ENCODE peak calls at places on chromosomes 12 and 14, in seven cellular contexts. O is suprapubic skin; V is ELR; Q is NCI-H524; P is activated CD4-positive, alpha-beta T cell treated with anti-CD3 and anti-CD28 coated beads, Interleukin-2, amount 10 ng/mL, durations not matched to agents 7 days and 5 days; X is activated T-cell treated with anti-CD3 and anti-CD28 coated beads for 24 hours; W is HFF-Myc. T is an unnamed sample.

GRCh38 chr12:18482601-18483120 is 221.3 kb downstream of the PIK3C2G start:
- DNase-seq in O (no peak), V (peak), Q (no peak), P (no peak), X (no peak), W (no peak), T (no peak)

GRCh38 chr12:48423200-48423599 is 49.2 kb upstream of the ANP32D start:
- DNase-seq in O (no peak), V (no peak), Q (no peak), P (no peak), X (no peak), W (no peak), T (no peak)

GRCh38 chr14:94681300-94682060 is 69.3 kb downstream of the SERPINA3 start:
- DNase-seq in O (peak), V (peak), Q (peak), P (peak), X (no peak), W (no peak), T (peak)

GRCh38 chr12:2750185-2750584 is 44.6 kb upstream of the FKBP4 start:
- DNase-seq in O (no peak), V (no peak), Q (no peak), P (no peak), X (no peak), W (no peak), T (no peak)

GRCh38 chr12:40989785-40990184 is 198.3 kb upstream of the PDZRN4 start:
- DNase-seq in O (no peak), V (no peak), Q (no peak), P (no peak), X (no peak), W (no peak), T (no peak)

GRCh38 chr12:96241484-96242256 is 47.5 kb downstream of the ELK3 start:
- DNase-seq in O (peak), V (no peak), Q (no peak), P (peak), X (peak), W (no peak), T (no peak)

GRCh38 chr12:49296034-49296835 is 1.3 kb downstream of the PRPH start:
- DNase-seq in O (peak), V (peak), Q (no peak), P (peak), X (peak), W (no peak), T (no peak)

GRCh38 chr12:93847517-93848452 is 170.6 kb downstream of the CRADD start:
- DNase-seq in O (no peak), V (peak), Q (no peak), P (peak), X (no peak), W (no peak), T (no peak)

GRCh38 chr12:124743479-124744272 is 120.0 kb downstream of the SCARB1 start:
- DNase-seq in O (no peak), V (no peak), Q (no peak), P (no peak), X (no peak), W (no peak), T (no peak)

GRCh38 chr12:51971679-51972423 is 20.4 kb downstream of the ACVR1B start:
- DNase-seq in O (no peak), V (no peak), Q (no peak), P (no peak), X (no peak), W (no peak), T (no peak)

GRCh38 chr12:111748195-111748803 is 18.4 kb upstream of the ALDH2 start:
- DNase-seq in O (no peak), V (no peak), Q (no peak), P (no peak), X (no peak), W (no peak), T (no peak)

GRCh38 chr12:97595936-97596335 is 133.3 kb downstream of the RMST start:
- DNase-seq in O (no peak), V (no peak), Q (no peak), P (no peak), X (no peak), W (no peak), T (no peak)

GRCh38 chr12:105481906-105482305 is 151.4 kb downstream of the C12orf75 start:
- DNase-seq in O (no peak), V (no peak), Q (no peak), P (no peak), X (no peak), W (no peak), T (no peak)

GRCh38 chr12:10031771-10032175 is 1.3 kb downstream of the CLEC9A start:
- DNase-seq in O (no peak), V (peak), Q (no peak), P (no peak), X (no peak), W (peak), T (peak)

GRCh38 chr12:95593266-95593871 is 42.1 kb upstream of the USP44 start:
- DNase-seq in O (no peak), V (no peak), Q (no peak), P (no peak), X (no peak), W (no peak), T (no peak)

GRCh38 chr12:37545759-37546158 is 770.8 kb upstream of the ALG10B start:
- DNase-seq in O (no peak), V (no peak), Q (no peak), P (no peak), X (no peak), W (no peak), T (no peak)

GRCh38 chr12:99334737-99335136 is 312.8 kb upstream of the GARIN6 start:
- DNase-seq in O (no peak), V (no peak), Q (no peak), P (no peak), X (no peak), W (no peak), T (no peak)

GRCh38 chr12:27333311-27334009 is 824 bp downstream of the BMAL2 start:
- DNase-seq in O (no peak), V (peak), Q (no peak), P (peak), X (peak), W (no peak), T (no peak)

GRCh38 chr12:118980407-118981014 is 830 bp upstream of the SRRM4 start:
- DNase-seq in O (no peak), V (no peak), Q (peak), P (no peak), X (no peak), W (no peak), T (no peak)

GRCh38 chr14:99621948-99622347 is 17.9 kb upstream of the CCDC85C start:
- DNase-seq in O (no peak), V (no peak), Q (no peak), P (no peak), X (no peak), W (no peak), T (no peak)

T was measured in pulmonary artery endothelial cell.